ENCODE peak calls at places on chromosomes 4 and X, in five cellular contexts. Y is bronchial epithelial cell, E is neural progenitor cell, W is GM12878, T is pancreas. R is an unnamed sample. For H3K36me3, the result is how much of the 10 kb centered on the place peaks cover.

GRCh38 chr4:8585721-8586161 is 5.5 kb downstream of the GPR78 start:
- DNase-seq in Y (no peak), E (no peak), W (no peak), T (no peak), R (no peak)

GRCh38 chrX:34555481-34555880 is 101.6 kb downstream of the TMEM47 start:
- DNase-seq in Y (no peak), E (no peak), W (no peak), T (no peak), R (no peak)

GRCh38 chr4:113901994-113902787 is 77.3 kb downstream of the ARSJ start:
- DNase-seq in Y (peak), E (no peak), W (no peak), T (peak), R (peak)

GRCh38 chr4:7414736-7415510 is 19.8 kb downstream of the PSAPL1 start:
- DNase-seq in Y (no peak), E (no peak), W (no peak), T (no peak), R (no peak)

GRCh38 chr4:109296545-109296944 is 5.9 kb downstream of the COL25A1 start:
- DNase-seq in Y (peak), E (no peak), W (no peak), T (no peak), R (no peak)

GRCh38 chrX:1391370-1391706 is 575 bp downstream of the SLC25A6 start:
- DNase-seq in Y (peak), E (peak), W (peak), T (peak), R (no peak)

GRCh38 chr4:6071959-6072720 is 53.9 kb upstream of the C4orf50 start:
- DNase-seq in Y (no peak), E (no peak), W (no peak), T (peak), R (no peak)

GRCh38 chr4:3213661-3214250 is 35.2 kb upstream of the MSANTD1 start:
- DNase-seq in Y (no peak), E (no peak), W (no peak), T (no peak), R (no peak)

GRCh38 chr4:149371021-149371420 is 444.6 kb downstream of the IQCM start:
- DNase-seq in Y (peak), E (peak), W (no peak), T (no peak), R (peak)

GRCh38 chr4:90181644-90182043 is 54.5 kb downstream of the CCSER1 start:
- DNase-seq in Y (peak), E (no peak), W (no peak), T (no peak), R (no peak)

GRCh38 chr4:134490863-134491262 is 289.3 kb upstream of the PABPC4L start:
- DNase-seq in Y (no peak), E (no peak), W (no peak), T (no peak), R (no peak)

GRCh38 chrX:111869639-111870034 is 6.3 kb upstream of the TRPC5OS start:
- DNase-seq in Y (peak), E (peak), W (peak), T (peak), R (no peak)

GRCh38 chrX:1483843-1484637 is 31.3 kb upstream of the ASMTL start:
- DNase-seq in Y (no peak), E (no peak), W (peak), T (no peak), R (no peak)

GRCh38 chrX:24186986-24187385 is 37.5 kb downstream of the ZFX start:
- DNase-seq in Y (no peak), E (no peak), W (no peak), T (no peak), R (no peak)

GRCh38 chrX:22134681-22135080 is 102.6 kb downstream of the PHEX start:
- DNase-seq in Y (peak), E (no peak), W (no peak), T (no peak), R (peak)

GRCh38 chrX:45824471-45824870 is 623.8 kb upstream of the DIPK2B start:
- DNase-seq in Y (peak), E (peak), W (no peak), T (no peak), R (peak)

GRCh38 chr4:36255575-36255974 is 11.3 kb upstream of the ARAP2 start:
- DNase-seq in Y (no peak), E (no peak), W (peak), T (no peak), R (no peak)

GRCh38 chrX:19059063-19059462 is 63.2 kb downstream of the ADGRG2 start:
- DNase-seq in Y (no peak), E (no peak), W (no peak), T (no peak), R (no peak)

GRCh38 chr4:110982486-110982885 is 359.6 kb upstream of the PITX2 start:
- DNase-seq in Y (no peak), E (no peak), W (no peak), T (no peak), R (peak)

GRCh38 chr4:134627386-134627785 is 425.8 kb upstream of the PABPC4L start:
- DNase-seq in Y (no peak), E (no peak), W (no peak), T (no peak), R (no peak)

GRCh38 chrX:41164469-41164868 is 79.2 kb downstream of the USP9X start:
- DNase-seq in Y (no peak), E (no peak), W (no peak), T (peak), R (no peak)

GRCh38 chr4:126213996-126214395 is 899.2 kb downstream of the FAT4 start:
- DNase-seq in Y (peak), E (no peak), W (no peak), T (no peak), R (no peak)

GRCh38 chr4:178215754-178216153 is 773.5 kb upstream of the AGA start:
- DNase-seq in Y (no peak), E (no peak), W (no peak), T (no peak), R (no peak)

GRCh38 chr4:1503583-1504471 is 97.6 kb upstream of the NKX1-1 start:
- DNase-seq in Y (no peak), E (no peak), W (no peak), T (no peak), R (no peak)

GRCh38 chr4:633976-634598 is 8.7 kb downstream of the PDE6B start:
- DNase-seq in Y (no peak), E (no peak), W (no peak), T (no peak), R (no peak)

GRCh38 chr4:105345838-105346237 is 128.0 kb downstream of the PPA2 start:
- DNase-seq in Y (peak), E (no peak), W (no peak), T (no peak), R (no peak)

GRCh38 chr4:73740353-73740778 is at the start of gene CXCL8:
- DNase-seq in Y (peak), E (no peak), W (no peak), T (peak), R (no peak)

GRCh38 chrX:22206781-22207180 is 65.9 kb upstream of the CBLL2 start:
- DNase-seq in Y (no peak), E (no peak), W (no peak), T (no peak), R (no peak)

GRCh38 chrX:150038356-150038755 is 100.1 kb upstream of the EOLA2 start:
- DNase-seq in Y (no peak), E (no peak), W (no peak), T (no peak), R (no peak)

GRCh38 chr4:98113005-98113404 is 30.3 kb downstream of the STPG2 start:
- DNase-seq in Y (peak), E (peak), W (no peak), T (no peak), R (no peak)

GRCh38 chr4:77437079-77437478 is 168.5 kb upstream of the CXCL13 start:
- DNase-seq in Y (no peak), E (no peak), W (no peak), T (no peak), R (no peak)

GRCh38 chrX:51891821-51892551 is 1.4 kb upstream of the MAGED1 start:
- DNase-seq in Y (peak), E (peak), W (no peak), T (no peak), R (no peak)

GRCh38 chrX:46587158-46587557 is 13.6 kb downstream of the CHST7 start:
- DNase-seq in Y (peak), E (no peak), W (peak), T (no peak), R (no peak)

GRCh38 chr4:86891785-86892638 is at the start of gene C4orf36:
- DNase-seq in Y (peak), E (peak), W (no peak), T (peak), R (no peak)

GRCh38 chr4:86893136-86893535 is 914 bp upstream of the C4orf36 start:
- DNase-seq in Y (no peak), E (no peak), W (no peak), T (no peak), R (no peak)

GRCh38 chr4:86894465-86894864 is 2.2 kb upstream of the C4orf36 start:
- DNase-seq in Y (peak), E (no peak), W (no peak), T (no peak), R (no peak)

GRCh38 chr4:86895692-86896488 is 3.7 kb upstream of the C4orf36 start:
- DNase-seq in Y (peak), E (peak), W (no peak), T (no peak), R (peak)

GRCh38 chr4:86892639-86892965 is 380 bp upstream of the C4orf36 start:
- DNase-seq in Y (no peak), E (no peak), W (no peak), T (no peak), R (no peak)
- TF ChIP-seq CTCF in Y (no peak), E (no peak), W (no peak), T (no peak), R (no peak)

GRCh38 chr4:169313732-169314131 is 43.0 kb upstream of the SH3RF1 start:
- DNase-seq in Y (peak), E (no peak), W (no peak), T (no peak), R (no peak)

GRCh38 chr4:169311643-169312365 is 41.0 kb upstream of the SH3RF1 start:
- DNase-seq in Y (peak), E (peak), W (peak), T (peak), R (peak)

GRCh38 chr4:169315530-169316306 is 45.0 kb upstream of the SH3RF1 start:
- DNase-seq in Y (peak), E (no peak), W (no peak), T (no peak), R (no peak)

GRCh38 chr4:169312690-169313422 is 42.1 kb upstream of the SH3RF1 start:
- DNase-seq in Y (no peak), E (no peak), W (no peak), T (no peak), R (no peak)

GRCh38 chr4:169314906-169315305 is 44.1 kb upstream of the SH3RF1 start:
- DNase-seq in Y (peak), E (no peak), W (no peak), T (peak), R (peak)
- H3K4me3 ChIP-seq in Y (no peak), E (no peak), W (no peak), T (no peak), R (no peak)

GRCh38 chrX:15931362-15931761 is 76.7 kb upstream of the AP1S2 start:
- DNase-seq in Y (no peak), E (no peak), W (no peak), T (no peak), R (no peak)
- H3K36me3 ChIP-seq in Y (under half), E (under half), W (under half), T (under half), R (under half)

DNA sequence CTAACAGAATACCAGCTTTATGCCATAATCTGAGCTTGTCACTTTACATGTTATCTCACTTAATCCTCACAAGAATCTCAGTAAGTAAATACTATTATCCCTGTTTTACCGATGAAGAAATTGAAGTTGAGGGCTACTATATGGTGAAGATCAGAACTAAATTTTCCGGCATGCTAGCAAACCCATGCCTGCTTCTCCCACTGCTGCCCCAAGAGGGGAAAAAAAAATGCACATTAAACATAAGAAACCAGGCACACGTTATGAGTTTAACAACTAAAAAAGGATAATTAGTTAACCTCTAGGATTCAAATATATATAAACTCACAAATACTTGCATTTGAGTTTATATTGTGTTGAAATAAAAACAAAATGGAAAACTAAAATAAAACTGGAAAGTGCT is 10.8 kb downstream of the SLC10A7 start:
- DNase-seq in Y (no peak), E (no peak), W (no peak), T (no peak), R (no peak)
- TF ChIP-seq CTCF in Y (no peak), E (peak), W (no peak), T (no peak), R (no peak)

DNA sequence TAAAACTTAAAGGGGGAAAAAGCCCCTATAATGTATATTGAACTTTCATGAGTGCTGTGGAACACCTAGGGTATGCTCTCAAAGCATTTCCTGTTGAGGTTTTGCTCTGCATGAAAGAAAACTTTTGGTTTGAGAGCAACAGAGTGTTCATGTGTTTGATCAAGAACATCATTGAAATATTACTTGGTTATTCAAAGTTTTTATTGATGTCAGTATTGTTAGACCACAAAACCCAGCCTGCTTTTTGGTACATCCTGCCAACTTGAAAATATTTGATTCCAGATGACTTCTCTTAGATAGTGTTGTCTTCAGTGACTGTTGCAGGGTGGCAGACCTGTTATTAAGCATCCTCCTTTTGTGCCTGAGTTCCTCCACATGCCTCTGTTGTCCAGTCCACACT is 68.0 kb downstream of the N4BP2 start:
- DNase-seq in Y (no peak), E (no peak), W (no peak), T (no peak), R (no peak)
- H3K4me3 ChIP-seq in Y (no peak), E (no peak), W (no peak), T (no peak), R (no peak)

GRCh38 chr4:56408978-56409377 is 21.7 kb upstream of the AASDH start:
- DNase-seq in Y (no peak), E (no peak), W (no peak), T (no peak), R (no peak)
- H3K36me3 ChIP-seq in Y (under half), E (under half), W (under half), T (under half), R (under half)

DNA sequence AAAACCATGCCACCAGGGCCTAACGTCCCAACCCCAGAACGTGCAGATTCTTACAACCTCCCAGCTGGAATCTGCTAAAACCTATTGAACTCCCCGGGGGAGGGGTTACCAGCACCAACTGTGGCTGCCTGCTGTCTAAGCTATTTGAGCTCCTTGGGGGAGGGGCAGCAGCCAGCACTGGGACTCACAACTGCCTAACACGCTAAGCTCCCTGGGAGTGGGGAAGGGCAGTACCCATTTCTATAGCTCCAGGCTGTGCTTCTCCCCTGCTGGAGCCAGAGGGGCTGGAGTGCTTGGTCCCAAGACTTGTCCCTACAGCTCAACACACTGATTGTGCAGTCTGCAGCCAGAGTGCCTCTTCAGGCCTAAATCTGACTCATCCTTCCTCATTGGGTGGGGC is 459.8 kb upstream of the FGF16 start:
- DNase-seq in Y (peak), E (peak), W (no peak), T (no peak), R (no peak)
- TF ChIP-seq CTCF in Y (no peak), E (no peak), W (no peak), T (no peak), R (no peak)

GRCh38 chr4:186727977-186728519 is 4.4 kb upstream of the FAT1 start:
- DNase-seq in Y (peak), E (peak), W (no peak), T (no peak), R (no peak)
- H3K4me3 ChIP-seq in Y (peak), E (peak), W (no peak), T (no peak), R (no peak)